ENCODE peak calls at places on chromosomes 11 and 22, in eight cellular contexts. One of them, this sample, is unnamed.

GRCh38 chr11:35083181-35084061 is 55.5 kb upstream of the CD44 start:
- DNase-seq in upper lobe of right lung: peak
- DNase-seq in iPS DF 6.9: peak
- DNase-seq in fibroblast of lung: peak
- DNase-seq in H9: peak
- DNase-seq in uterus: peak
- DNase-seq in hepatocyte: peak
- DNase-seq in stomach: peak
- DNase-seq in this sample: peak

GRCh38 chr11:19577849-19578619 is 134.6 kb upstream of the NAV2 start:
- DNase-seq in H9: no peak
- DNase-seq in fibroblast of lung: peak
- DNase-seq in hepatocyte: peak
- DNase-seq in stomach: no peak
- DNase-seq in iPS DF 6.9: no peak
- DNase-seq in upper lobe of right lung: no peak
- DNase-seq in uterus: peak
- DNase-seq in this sample: no peak

GRCh38 chr11:59755701-59756495 is 722 bp downstream of the STX3 start:
- DNase-seq in uterus: peak
- DNase-seq in H9: peak
- DNase-seq in upper lobe of right lung: peak
- DNase-seq in stomach: peak
- DNase-seq in fibroblast of lung: peak
- DNase-seq in hepatocyte: peak
- DNase-seq in iPS DF 6.9: peak
- DNase-seq in this sample: peak

GRCh38 chr11:13215157-13215556 is 62.4 kb upstream of the BMAL1 start:
- DNase-seq in iPS DF 6.9: no peak
- DNase-seq in hepatocyte: no peak
- DNase-seq in uterus: no peak
- DNase-seq in fibroblast of lung: peak
- DNase-seq in H9: no peak
- DNase-seq in stomach: no peak
- DNase-seq in upper lobe of right lung: no peak
- DNase-seq in this sample: no peak

GRCh38 chr11:134647066-134647746 is 235.2 kb upstream of the B3GAT1 start:
- DNase-seq in H9: no peak
- DNase-seq in upper lobe of right lung: no peak
- DNase-seq in fibroblast of lung: no peak
- DNase-seq in hepatocyte: no peak
- DNase-seq in iPS DF 6.9: no peak
- DNase-seq in uterus: no peak
- DNase-seq in stomach: peak
- DNase-seq in this sample: no peak

GRCh38 chr11:65311197-65311631 is 3.5 kb upstream of the CDC42EP2 start:
- DNase-seq in hepatocyte: no peak
- DNase-seq in fibroblast of lung: peak
- DNase-seq in uterus: no peak
- DNase-seq in stomach: peak
- DNase-seq in iPS DF 6.9: no peak
- DNase-seq in H9: no peak
- DNase-seq in upper lobe of right lung: peak
- DNase-seq in this sample: no peak

GRCh38 chr22:20546541-20546950 is 39.1 kb downstream of the MED15 start:
- DNase-seq in upper lobe of right lung: no peak
- DNase-seq in hepatocyte: no peak
- DNase-seq in stomach: no peak
- DNase-seq in uterus: no peak
- DNase-seq in iPS DF 6.9: no peak
- DNase-seq in fibroblast of lung: no peak
- DNase-seq in H9: no peak
- DNase-seq in this sample: no peak

GRCh38 chr11:78100276-78101040 is 20.8 kb upstream of the NDUFC2 start:
- DNase-seq in upper lobe of right lung: no peak
- DNase-seq in hepatocyte: no peak
- DNase-seq in H9: no peak
- DNase-seq in fibroblast of lung: no peak
- DNase-seq in uterus: no peak
- DNase-seq in iPS DF 6.9: no peak
- DNase-seq in stomach: no peak
- DNase-seq in this sample: no peak

GRCh38 chr22:37625737-37626136 is 13.7 kb upstream of the SH3BP1 start:
- DNase-seq in fibroblast of lung: no peak
- DNase-seq in H9: no peak
- DNase-seq in iPS DF 6.9: no peak
- DNase-seq in stomach: no peak
- DNase-seq in hepatocyte: no peak
- DNase-seq in uterus: peak
- DNase-seq in upper lobe of right lung: no peak
- DNase-seq in this sample: no peak

GRCh38 chr11:57792060-57792541 is 30.5 kb downstream of the CTNND1 start:
- DNase-seq in fibroblast of lung: peak
- DNase-seq in iPS DF 6.9: no peak
- DNase-seq in upper lobe of right lung: peak
- DNase-seq in uterus: peak
- DNase-seq in hepatocyte: no peak
- DNase-seq in H9: no peak
- DNase-seq in stomach: peak
- DNase-seq in this sample: peak

GRCh38 chr11:13339196-13340153 is 61.9 kb downstream of the BMAL1 start:
- DNase-seq in upper lobe of right lung: no peak
- DNase-seq in iPS DF 6.9: no peak
- DNase-seq in H9: no peak
- DNase-seq in uterus: no peak
- DNase-seq in fibroblast of lung: peak
- DNase-seq in hepatocyte: peak
- DNase-seq in stomach: no peak
- DNase-seq in this sample: no peak

GRCh38 chr11:73099512-73100266 is 42.4 kb downstream of the FCHSD2 start:
- DNase-seq in H9: peak
- DNase-seq in uterus: no peak
- DNase-seq in fibroblast of lung: no peak
- DNase-seq in upper lobe of right lung: no peak
- DNase-seq in hepatocyte: no peak
- DNase-seq in stomach: no peak
- DNase-seq in iPS DF 6.9: peak
- DNase-seq in this sample: no peak

GRCh38 chr11:19241260-19242183 is 777 bp upstream of the E2F8 start:
- DNase-seq in upper lobe of right lung: peak
- DNase-seq in fibroblast of lung: no peak
- DNase-seq in H9: peak
- DNase-seq in uterus: no peak
- DNase-seq in iPS DF 6.9: no peak
- DNase-seq in stomach: no peak
- DNase-seq in hepatocyte: peak
- DNase-seq in this sample: no peak

GRCh38 chr11:64849600-64850356 is 5.3 kb upstream of the CDC42BPG start:
- DNase-seq in uterus: no peak
- DNase-seq in hepatocyte: no peak
- DNase-seq in upper lobe of right lung: no peak
- DNase-seq in iPS DF 6.9: no peak
- DNase-seq in H9: no peak
- DNase-seq in stomach: no peak
- DNase-seq in fibroblast of lung: peak
- DNase-seq in this sample: no peak

GRCh38 chr11:77208535-77208934 is 80.5 kb downstream of the MYO7A start:
- DNase-seq in uterus: no peak
- DNase-seq in H9: no peak
- DNase-seq in upper lobe of right lung: peak
- DNase-seq in stomach: no peak
- DNase-seq in hepatocyte: no peak
- DNase-seq in fibroblast of lung: no peak
- DNase-seq in iPS DF 6.9: no peak
- DNase-seq in this sample: no peak

GRCh38 chr11:1204381-1205101 is 18.3 kb upstream of the MUC5B start:
- DNase-seq in uterus: no peak
- DNase-seq in fibroblast of lung: no peak
- DNase-seq in H9: peak
- DNase-seq in stomach: no peak
- DNase-seq in upper lobe of right lung: peak
- DNase-seq in hepatocyte: no peak
- DNase-seq in iPS DF 6.9: no peak
- DNase-seq in this sample: no peak
- H3K27ac ChIP-seq in uterus: no peak
- H3K27ac ChIP-seq in fibroblast of lung: no peak
- H3K27ac ChIP-seq in H9: no peak
- H3K27ac ChIP-seq in stomach: no peak
- H3K27ac ChIP-seq in upper lobe of right lung: no peak
- H3K27ac ChIP-seq in hepatocyte: no peak
- H3K27ac ChIP-seq in iPS DF 6.9: no peak
- H3K27ac ChIP-seq in this sample: no peak

DNA sequence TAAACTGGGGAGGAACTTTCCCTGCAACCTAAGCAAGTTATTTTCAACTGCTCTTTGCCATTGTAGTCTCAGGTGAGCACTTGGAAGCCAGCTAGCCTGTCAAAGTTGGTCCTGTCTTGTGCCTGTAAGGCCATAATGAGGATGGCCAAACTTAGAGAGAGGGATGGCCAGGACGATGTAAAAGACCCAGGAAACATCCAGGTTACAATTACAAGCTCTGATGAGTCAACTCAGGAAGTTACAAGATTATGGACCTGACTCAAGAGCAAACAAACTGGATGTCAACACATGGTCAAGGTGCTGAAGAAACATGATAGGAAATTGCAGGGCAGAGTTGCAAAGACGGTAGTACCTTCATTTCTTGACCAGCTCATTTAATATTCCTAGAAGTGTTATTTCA is 1.6 kb downstream of the GTPBP1 start:
- DNase-seq in uterus: no peak
- DNase-seq in stomach: no peak
- DNase-seq in upper lobe of right lung: no peak
- DNase-seq in H9: no peak
- DNase-seq in hepatocyte: peak
- DNase-seq in fibroblast of lung: peak
- DNase-seq in iPS DF 6.9: no peak
- DNase-seq in this sample: no peak
- H3K27ac ChIP-seq in uterus: no peak
- H3K27ac ChIP-seq in stomach: peak
- H3K27ac ChIP-seq in upper lobe of right lung: no peak
- H3K27ac ChIP-seq in H9: no peak
- H3K27ac ChIP-seq in hepatocyte: peak
- H3K27ac ChIP-seq in fibroblast of lung: peak
- H3K27ac ChIP-seq in iPS DF 6.9: no peak
- H3K27ac ChIP-seq in this sample: no peak

GRCh38 chr22:46081036-46081830 is 69.1 kb upstream of the PPARA start:
- DNase-seq in hepatocyte: no peak
- DNase-seq in uterus: peak
- DNase-seq in upper lobe of right lung: peak
- DNase-seq in stomach: peak
- DNase-seq in H9: no peak
- DNase-seq in iPS DF 6.9: no peak
- DNase-seq in fibroblast of lung: no peak
- DNase-seq in this sample: no peak

GRCh38 chr22:46077669-46078099 is 72.6 kb upstream of the PPARA start:
- DNase-seq in hepatocyte: no peak
- DNase-seq in upper lobe of right lung: no peak
- DNase-seq in H9: no peak
- DNase-seq in fibroblast of lung: no peak
- DNase-seq in iPS DF 6.9: no peak
- DNase-seq in uterus: peak
- DNase-seq in stomach: peak
- DNase-seq in this sample: no peak

GRCh38 chr22:46079861-46080821 is 70.2 kb upstream of the PPARA start:
- DNase-seq in hepatocyte: no peak
- DNase-seq in iPS DF 6.9: no peak
- DNase-seq in fibroblast of lung: peak
- DNase-seq in stomach: peak
- DNase-seq in uterus: peak
- DNase-seq in upper lobe of right lung: peak
- DNase-seq in H9: no peak
- DNase-seq in this sample: peak

GRCh38 chr22:46078241-46079092 is 71.9 kb upstream of the PPARA start:
- DNase-seq in hepatocyte: no peak
- DNase-seq in stomach: peak
- DNase-seq in upper lobe of right lung: peak
- DNase-seq in fibroblast of lung: peak
- DNase-seq in iPS DF 6.9: no peak
- DNase-seq in uterus: peak
- DNase-seq in H9: no peak
- DNase-seq in this sample: no peak

GRCh38 chr22:46079093-46079860 is 71.0 kb upstream of the PPARA start:
- DNase-seq in uterus: peak
- DNase-seq in H9: no peak
- DNase-seq in fibroblast of lung: no peak
- DNase-seq in hepatocyte: no peak
- DNase-seq in iPS DF 6.9: no peak
- DNase-seq in stomach: peak
- DNase-seq in upper lobe of right lung: peak
- DNase-seq in this sample: no peak
- H3K27ac ChIP-seq in uterus: peak
- H3K27ac ChIP-seq in H9: no peak
- H3K27ac ChIP-seq in fibroblast of lung: peak
- H3K27ac ChIP-seq in hepatocyte: no peak
- H3K27ac ChIP-seq in iPS DF 6.9: no peak
- H3K27ac ChIP-seq in stomach: peak
- H3K27ac ChIP-seq in upper lobe of right lung: peak
- H3K27ac ChIP-seq in this sample: peak

GRCh38 chr22:35398574-35398973 is 1.4 kb upstream of the MCM5 start:
- DNase-seq in stomach: no peak
- DNase-seq in H9: no peak
- DNase-seq in iPS DF 6.9: no peak
- DNase-seq in hepatocyte: no peak
- DNase-seq in uterus: no peak
- DNase-seq in fibroblast of lung: no peak
- DNase-seq in upper lobe of right lung: no peak
- DNase-seq in this sample: no peak
- H3K27ac ChIP-seq in stomach: no peak
- H3K27ac ChIP-seq in H9: no peak
- H3K27ac ChIP-seq in iPS DF 6.9: no peak
- H3K27ac ChIP-seq in hepatocyte: no peak
- H3K27ac ChIP-seq in uterus: peak
- H3K27ac ChIP-seq in fibroblast of lung: no peak
- H3K27ac ChIP-seq in upper lobe of right lung: no peak
- H3K27ac ChIP-seq in this sample: no peak

DNA sequence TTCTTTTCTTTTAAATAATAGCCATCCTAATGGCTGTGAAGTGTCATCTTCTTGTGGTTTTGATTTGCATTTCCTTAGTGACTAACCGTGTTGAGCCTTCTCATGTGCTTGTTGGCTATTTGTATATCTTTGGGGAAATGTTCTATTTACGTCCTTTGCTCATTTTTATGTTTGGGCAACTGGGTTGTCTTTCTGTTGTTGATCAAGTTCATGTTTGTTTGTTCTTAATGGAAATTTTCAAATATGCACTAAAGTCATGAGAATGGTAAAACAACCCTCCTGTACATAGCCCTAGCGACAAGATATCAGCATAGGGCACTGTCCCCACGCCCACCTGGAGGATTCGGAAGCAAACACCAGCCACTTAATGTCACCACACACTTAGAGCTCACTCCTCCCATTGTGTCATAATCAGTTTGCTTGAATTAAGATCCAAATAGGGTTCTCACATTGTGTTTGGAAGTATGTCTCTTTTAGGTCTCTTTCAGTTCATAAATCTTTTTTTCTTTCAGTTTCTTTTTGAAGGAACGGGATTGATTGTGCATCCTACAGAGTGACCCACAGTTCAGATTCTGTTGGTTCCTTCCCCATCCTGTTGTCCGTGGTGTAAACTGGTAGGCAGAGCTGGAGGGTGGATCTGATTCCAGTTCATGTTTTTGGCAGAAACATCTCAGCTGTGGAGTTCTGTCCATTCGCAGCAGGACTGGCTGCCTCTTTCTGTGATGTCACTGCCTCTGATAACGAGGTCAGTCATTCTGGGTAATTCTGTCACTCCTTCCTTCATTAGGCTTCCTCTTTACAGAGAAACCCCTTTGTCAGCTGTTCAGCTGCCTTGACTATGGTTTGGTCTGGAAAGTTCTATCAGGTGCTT is 26.4 kb upstream of the ADORA2A start:
- DNase-seq in H9: no peak
- DNase-seq in fibroblast of lung: peak
- DNase-seq in upper lobe of right lung: no peak
- DNase-seq in stomach: no peak
- DNase-seq in iPS DF 6.9: no peak
- DNase-seq in uterus: no peak
- DNase-seq in hepatocyte: no peak
- DNase-seq in this sample: no peak
- H3K27ac ChIP-seq in H9: no peak
- H3K27ac ChIP-seq in fibroblast of lung: peak
- H3K27ac ChIP-seq in upper lobe of right lung: peak
- H3K27ac ChIP-seq in stomach: peak
- H3K27ac ChIP-seq in iPS DF 6.9: no peak
- H3K27ac ChIP-seq in uterus: peak
- H3K27ac ChIP-seq in hepatocyte: peak
- H3K27ac ChIP-seq in this sample: no peak